ENCODE peak calls at places on chromosomes 12 and 14, in five cellular contexts. J is adrenal gland; H is right cardiac atrium; T is sigmoid colon; D is CD8-positive, alpha-beta T cell. G is an unnamed sample.

GRCh38 chr12:121033625-121034349 is 5.3 kb downstream of the OASL start:
- DNase-seq in J (no peak), H (no peak), T (no peak), D (peak; percentile 29), G (no peak)

GRCh38 chr12:95787274-95787814 is 3.2 kb downstream of the NTN4 start:
- DNase-seq in J (no peak), H (no peak), T (no peak), D (no peak), G (no peak)

GRCh38 chr12:77591959-77592358 is 238.7 kb upstream of the NAV3 start:
- DNase-seq in J (peak; percentile 56), H (peak; percentile 11), T (no peak), D (no peak), G (no peak)

GRCh38 chr12:78938341-78939084 is 73.9 kb downstream of the SYT1 start:
- DNase-seq in J (no peak), H (no peak), T (no peak), D (no peak), G (peak; percentile 18)

GRCh38 chr14:24609667-24610344 is at the start of gene GZMH:
- DNase-seq in J (no peak), H (no peak), T (no peak), D (no peak), G (no peak)

GRCh38 chr14:50943943-50944646 is at the start of gene PYGL:
- DNase-seq in J (peak; percentile 79), H (peak; percentile 84), T (peak; percentile 88), D (no peak), G (peak; percentile 76)

GRCh38 chr12:49974231-49974675 is 1.5 kb downstream of the AQP6 start:
- DNase-seq in J (peak; percentile 90), H (peak; percentile 84), T (peak; percentile 93), D (no peak), G (peak; percentile 91)

GRCh38 chr12:45303955-45304354 is 88.1 kb downstream of the ANO6 start:
- DNase-seq in J (no peak), H (no peak), T (no peak), D (no peak), G (no peak)

GRCh38 chr12:124469193-124469888 is 98.1 kb downstream of the NCOR2 start:
- DNase-seq in J (no peak), H (no peak), T (no peak), D (no peak), G (no peak)

GRCh38 chr12:109695961-109696461 is 17.6 kb upstream of the FAM222A start:
- DNase-seq in J (no peak), H (no peak), T (no peak), D (no peak), G (no peak)

DNA sequence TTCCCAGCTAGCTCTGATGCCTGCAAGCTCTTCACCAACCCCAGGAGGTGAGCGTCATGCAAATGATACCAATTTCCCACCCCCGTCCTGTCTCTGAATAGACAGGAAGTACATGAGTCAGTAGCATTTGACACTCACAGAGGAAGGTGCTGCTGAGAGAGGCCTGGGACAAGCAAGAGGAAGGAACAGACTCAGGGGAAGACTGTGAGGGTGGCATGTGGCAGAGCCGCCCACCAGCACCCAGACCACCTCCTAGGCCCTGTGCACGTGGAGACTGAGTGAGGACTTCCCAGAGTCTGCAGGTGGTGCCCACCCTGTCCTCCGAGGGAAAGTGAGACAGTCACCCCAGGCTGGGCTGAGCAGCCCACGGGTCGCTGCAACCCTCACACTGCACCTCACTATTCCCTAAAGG is 199.5 kb upstream of the SFSWAP start:
- DNase-seq in J (peak; percentile 55), H (no peak), T (no peak), D (peak; percentile 36), G (no peak)
- H3K4me1 ChIP-seq in J (no peaks in the 10 kb centered on the region), H (no peaks in the 10 kb centered on the region), T (no peaks in the 10 kb centered on the region), D (peaks cover 13% of the 10 kb centered on the region), G (peaks cover 7% of the 10 kb centered on the region)

GRCh38 chr12:83140135-83140534 is 453.4 kb downstream of the TMTC2 start:
- DNase-seq in J (no peak), H (peak; percentile 5), T (no peak), D (no peak), G (no peak)
- H3K4me1 ChIP-seq in J (no peaks in the 10 kb centered on the region), H (no peaks in the 10 kb centered on the region), T (no peaks in the 10 kb centered on the region), D (no peaks in the 10 kb centered on the region), G (no peaks in the 10 kb centered on the region)

GRCh38 chr14:30966415-30967363 is 58.8 kb upstream of the AP4S1 start:
- DNase-seq in J (no peak), H (no peak), T (no peak), D (no peak), G (no peak)
- H3K4me1 ChIP-seq in J (peaks cover 5% of the 10 kb centered on the region), H (no peaks in the 10 kb centered on the region), T (peaks cover 22% of the 10 kb centered on the region), D (no peaks in the 10 kb centered on the region), G (no peaks in the 10 kb centered on the region)

GRCh38 chr12:100413006-100413405 is 56.1 kb downstream of the SLC17A8 start:
- DNase-seq in J (no peak), H (no peak), T (no peak), D (no peak), G (no peak)

DNA sequence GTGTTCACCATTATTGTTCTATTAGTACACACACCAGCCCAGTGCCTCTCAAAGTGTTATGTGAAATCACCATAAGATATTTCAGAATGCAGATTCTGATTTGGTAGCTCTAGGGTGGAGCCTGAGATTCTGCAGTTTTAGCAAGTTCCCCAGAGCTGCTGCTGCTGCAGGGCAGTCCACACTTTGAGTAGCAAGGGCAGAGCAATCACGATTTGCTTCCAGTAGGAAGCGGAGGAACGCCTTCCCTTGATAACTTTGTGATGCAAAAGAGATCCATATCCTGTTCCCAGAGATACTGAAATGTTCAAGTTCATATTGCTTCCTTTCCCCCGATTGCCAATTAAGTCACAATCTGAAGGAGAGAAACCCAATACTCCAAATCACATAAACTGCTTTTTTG is 57.9 kb downstream of the SLC17A8 start:
- DNase-seq in J (no peak), H (no peak), T (no peak), D (no peak), G (no peak)
- H3K4me1 ChIP-seq in J (no peaks in the 10 kb centered on the region), H (peaks cover 1% of the 10 kb centered on the region), T (no peaks in the 10 kb centered on the region), D (no peaks in the 10 kb centered on the region), G (no peaks in the 10 kb centered on the region)

GRCh38 chr12:97800561-97800960 is 338.0 kb downstream of the RMST start:
- DNase-seq in J (no peak), H (no peak), T (no peak), D (no peak), G (no peak)
- H3K4me1 ChIP-seq in J (no peaks in the 10 kb centered on the region), H (no peaks in the 10 kb centered on the region), T (no peaks in the 10 kb centered on the region), D (no peaks in the 10 kb centered on the region), G (no peaks in the 10 kb centered on the region)

GRCh38 chr14:21038416-21039058 is 3.6 kb upstream of the RNASE7 start:
- DNase-seq in J (no peak), H (no peak), T (no peak), D (no peak), G (no peak)

GRCh38 chr14:21040370-21040925 is 1.7 kb upstream of the RNASE7 start:
- DNase-seq in J (no peak), H (no peak), T (no peak), D (no peak), G (no peak)

GRCh38 chr14:21041676-21042433 is at the start of gene RNASE7:
- DNase-seq in J (peak; percentile 93), H (no peak), T (no peak), D (no peak), G (no peak)

GRCh38 chr14:21039059-21039422 is 3.1 kb upstream of the RNASE7 start:
- DNase-seq in J (peak; percentile 92), H (peak; percentile 86), T (peak; percentile 97), D (no peak), G (peak; percentile 49)

DNA sequence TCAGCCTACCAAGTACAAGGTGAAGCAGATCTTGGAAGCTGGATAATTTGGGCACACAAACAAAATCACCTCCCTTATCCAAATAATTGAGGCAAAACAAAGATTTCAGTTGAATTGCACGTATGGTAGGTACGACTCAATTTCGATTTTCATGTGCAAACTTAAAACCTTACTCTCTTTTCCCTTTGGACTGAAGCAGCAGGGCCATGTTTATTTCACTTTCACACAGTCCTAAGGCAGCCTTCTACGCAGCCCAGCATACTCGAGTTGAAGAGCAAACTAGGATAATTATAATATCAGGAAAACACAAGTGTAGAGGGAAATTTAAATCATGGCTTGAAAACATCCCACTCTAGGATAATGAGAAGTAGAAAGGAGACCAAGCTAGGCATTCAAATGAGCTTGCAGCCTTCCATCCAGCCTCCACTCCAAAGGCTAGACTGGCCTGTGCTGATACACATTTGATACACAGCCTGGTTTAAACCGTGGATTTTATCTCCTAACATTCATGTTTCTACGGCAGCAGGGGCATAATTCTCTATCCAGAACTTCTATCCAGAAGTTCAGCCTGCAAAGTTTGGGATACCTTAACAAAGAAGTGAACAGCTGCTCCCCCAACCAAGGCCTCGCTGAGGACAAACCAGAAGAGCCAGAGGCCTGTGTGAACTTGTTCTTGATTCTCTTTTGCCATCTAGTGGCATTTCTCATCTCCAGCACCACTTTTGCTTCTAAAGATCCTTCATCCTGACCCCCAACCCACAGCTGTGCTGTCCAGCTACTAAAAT is 2.4 kb upstream of the RNASE7 start:
- DNase-seq in J (peak; percentile 80), H (no peak), T (peak; percentile 81), D (no peak), G (peak; percentile 57)
- H3K4me1 ChIP-seq in J (peaks cover 35% of the 10 kb centered on the region), H (peaks cover 22% of the 10 kb centered on the region), T (peaks cover 38% of the 10 kb centered on the region), D (no peaks in the 10 kb centered on the region), G (peaks cover 26% of the 10 kb centered on the region)

GRCh38 chr12:53046655-53047220 is 3.1 kb upstream of the TNS2 start:
- DNase-seq in J (peak; percentile 96), H (peak; percentile 93), T (peak; percentile 97), D (peak; percentile 27), G (peak; percentile 72)

GRCh38 chr12:53044896-53045571 is 4.8 kb upstream of the TNS2 start:
- DNase-seq in J (peak; percentile 53), H (no peak), T (peak; percentile 69), D (no peak), G (no peak)

GRCh38 chr12:53047221-53048032 is 2.4 kb upstream of the TNS2 start:
- DNase-seq in J (peak; percentile 90), H (peak; percentile 88), T (peak; percentile 94), D (peak; percentile 52), G (peak; percentile 79)

GRCh38 chr12:53044052-53044581 is 5.7 kb upstream of the TNS2 start:
- DNase-seq in J (peak; percentile 60), H (peak; percentile 72), T (peak; percentile 70), D (no peak), G (no peak)

GRCh38 chr12:53045646-53046045 is 4.2 kb upstream of the TNS2 start:
- DNase-seq in J (peak; percentile 62), H (peak; percentile 46), T (no peak), D (no peak), G (no peak)
- H3K4me1 ChIP-seq in J (peaks cover 39% of the 10 kb centered on the region), H (peaks cover 11% of the 10 kb centered on the region), T (peaks cover 68% of the 10 kb centered on the region), D (peaks cover 5% of the 10 kb centered on the region), G (peaks cover 28% of the 10 kb centered on the region)